ENCODE peak calls at places on chromosomes 12 and 14, in seven cellular contexts. E, M, W, H, C, F and Q are unnamed samples.

GRCh38 chr14:104386281-104386841 is 193.2 kb upstream of the C14orf180 start:
- DNase-seq in F (no peak), M (peak), E (no peak), W (peak), H (no peak), C (no peak), Q (peak)

GRCh38 chr12:17076335-17076734 is 470.4 kb upstream of the LMO3 start:
- DNase-seq in E (no peak), M (no peak), C (no peak), W (no peak), H (peak), F (no peak), Q (no peak)

GRCh38 chr12:113135178-113136127 is at the start of gene RASAL1:
- DNase-seq in F (no peak), W (no peak), H (peak), M (peak), C (peak), E (peak), Q (peak)

GRCh38 chr14:21054123-21054767 is 3.4 kb upstream of the RNASE8 start:
- DNase-seq in C (no peak), E (no peak), F (no peak), M (no peak), W (no peak), H (no peak), Q (no peak)

GRCh38 chr14:54174437-54174836 is 217.8 kb upstream of the BMP4 start:
- DNase-seq in C (no peak), F (no peak), M (no peak), H (no peak), W (no peak), E (no peak), Q (no peak)

GRCh38 chr12:76945867-76946266 is 67.0 kb upstream of the CSRP2 start:
- DNase-seq in F (no peak), C (no peak), E (no peak), W (no peak), H (no peak), M (no peak), Q (no peak)

GRCh38 chr12:67018105-67018504 is 251.1 kb upstream of the CAND1 start:
- DNase-seq in F (no peak), W (no peak), M (no peak), E (no peak), C (no peak), H (no peak), Q (peak)

GRCh38 chr14:99133563-99134332 is 138.2 kb downstream of the BCL11B start:
- DNase-seq in E (no peak), H (no peak), F (peak), M (no peak), C (no peak), W (no peak), Q (peak)

GRCh38 chr12:27554421-27555186 is 30.6 kb downstream of the PPFIBP1 start:
- DNase-seq in C (no peak), E (peak), M (no peak), F (no peak), W (no peak), H (peak), Q (no peak)

GRCh38 chr14:92408186-92408585 is 85.2 kb downstream of the SLC24A4 start:
- DNase-seq in E (no peak), M (no peak), C (no peak), F (peak), H (no peak), W (no peak), Q (no peak)

GRCh38 chr12:129381717-129382116 is 522.1 kb downstream of the TMEM132D start:
- DNase-seq in E (no peak), H (no peak), F (no peak), W (no peak), C (no peak), M (no peak), Q (no peak)

GRCh38 chr12:19165446-19165845 is 35.9 kb downstream of the PLEKHA5 start:
- DNase-seq in E (no peak), M (no peak), C (no peak), F (no peak), W (no peak), H (no peak), Q (no peak)

GRCh38 chr12:94427520-94428381 is 31.9 kb downstream of the CEP83 start:
- DNase-seq in H (no peak), F (peak), C (no peak), M (no peak), E (no peak), W (peak), Q (no peak)

GRCh38 chr14:104678901-104679705 is 10.3 kb upstream of the INF2 start:
- DNase-seq in C (no peak), F (no peak), H (no peak), E (no peak), M (no peak), W (no peak), Q (no peak)

GRCh38 chr14:100392266-100392850 is 69.2 kb downstream of the SLC25A47 start:
- DNase-seq in M (no peak), H (no peak), C (no peak), E (no peak), F (no peak), W (no peak), Q (no peak)

GRCh38 chr12:68609955-68610434 is 704 bp upstream of the RAP1B start:
- DNase-seq in E (no peak), F (no peak), W (no peak), H (peak), M (peak), C (no peak), Q (no peak)

GRCh38 chr14:104865069-104865630 is at the start of gene CEP170B:
- DNase-seq in E (peak), C (peak), H (peak), W (peak), M (peak), F (no peak), Q (peak)

GRCh38 chr12:26566670-26567069 is 266.3 kb downstream of the ITPR2 start:
- DNase-seq in E (no peak), C (no peak), F (no peak), M (no peak), H (no peak), W (no peak), Q (no peak)

GRCh38 chr12:56080556-56081138 is 682 bp downstream of the ERBB3 start:
- DNase-seq in C (peak), W (peak), H (peak), F (no peak), M (peak), E (no peak), Q (peak)

GRCh38 chr12:92469837-92470236 is 233.0 kb upstream of the PLEKHG7 start:
- DNase-seq in F (no peak), C (no peak), M (no peak), E (peak), H (peak), W (no peak), Q (no peak)

GRCh38 chr14:73741386-73741875 is 27.2 kb upstream of the PNMA1 start:
- DNase-seq in H (peak), E (peak), F (peak), W (peak), C (peak), M (no peak), Q (peak)

GRCh38 chr14:91154851-91155625 is 41.2 kb downstream of the DGLUCY start:
- DNase-seq in E (no peak), C (no peak), F (peak), M (no peak), W (no peak), H (peak), Q (no peak)

GRCh38 chr14:52073251-52073650 is 4.4 kb upstream of the NID2 start:
- DNase-seq in M (no peak), C (peak), W (no peak), F (no peak), E (no peak), H (no peak), Q (no peak)

GRCh38 chr12:41459815-41460214 is 271.7 kb downstream of the PDZRN4 start:
- DNase-seq in E (no peak), W (no peak), H (no peak), C (no peak), F (no peak), M (no peak), Q (no peak)

GRCh38 chr12:93116632-93117031 is 187.5 kb upstream of the EEA1 start:
- DNase-seq in H (no peak), E (no peak), M (no peak), F (no peak), W (no peak), C (no peak), Q (no peak)

GRCh38 chr12:112794721-112795486 is 3.4 kb downstream of the RPH3A start:
- DNase-seq in E (no peak), M (no peak), C (no peak), W (no peak), F (no peak), H (no peak), Q (no peak)

GRCh38 chr14:99344051-99344450 is 72.1 kb upstream of the BCL11B start:
- DNase-seq in C (no peak), M (no peak), F (no peak), E (no peak), W (no peak), H (no peak), Q (no peak)

GRCh38 chr12:31974673-31975072 is 15.5 kb downstream of the RESF1 start:
- DNase-seq in F (no peak), C (no peak), H (no peak), E (no peak), W (no peak), M (no peak), Q (no peak)

GRCh38 chr12:116562090-116562489 is 2.9 kb downstream of the MAP1LC3B2 start:
- DNase-seq in M (no peak), W (no peak), F (no peak), C (no peak), H (no peak), E (no peak), Q (no peak)

GRCh38 chr14:85554106-85554505 is 24.2 kb downstream of the FLRT2 start:
- DNase-seq in W (no peak), E (no peak), H (no peak), C (no peak), M (no peak), F (no peak), Q (no peak)

GRCh38 chr12:53618340-53618739 is 7.8 kb downstream of the ATF7 start:
- DNase-seq in M (peak), C (peak), H (no peak), F (no peak), W (no peak), E (no peak), Q (no peak)

GRCh38 chr14:87632796-87633195 is 360.2 kb downstream of the GALC start:
- DNase-seq in M (no peak), F (no peak), C (no peak), W (no peak), H (no peak), E (no peak), Q (no peak)

GRCh38 chr14:75279739-75280447 is 1.3 kb downstream of the FOS start:
- DNase-seq in W (peak), F (no peak), H (no peak), M (no peak), E (peak), C (no peak), Q (peak)

GRCh38 chr12:46219892-46220655 is 48.8 kb downstream of the SLC38A1 start:
- DNase-seq in W (no peak), H (peak), E (no peak), C (peak), M (no peak), F (peak), Q (no peak)

GRCh38 chr14:36493761-36494160 is 26.3 kb downstream of the NKX2-1 start:
- DNase-seq in W (no peak), F (no peak), C (no peak), E (no peak), H (no peak), M (no peak), Q (no peak)

GRCh38 chr12:89333564-89334252 is 18.6 kb downstream of the DUSP6 start:
- DNase-seq in W (no peak), F (no peak), H (no peak), C (peak), E (no peak), M (no peak), Q (peak)

GRCh38 chr12:132748319-132748718 is 13.3 kb downstream of the ANKLE2 start:
- DNase-seq in E (no peak), F (no peak), C (no peak), H (no peak), M (no peak), W (no peak), Q (peak)

DNA sequence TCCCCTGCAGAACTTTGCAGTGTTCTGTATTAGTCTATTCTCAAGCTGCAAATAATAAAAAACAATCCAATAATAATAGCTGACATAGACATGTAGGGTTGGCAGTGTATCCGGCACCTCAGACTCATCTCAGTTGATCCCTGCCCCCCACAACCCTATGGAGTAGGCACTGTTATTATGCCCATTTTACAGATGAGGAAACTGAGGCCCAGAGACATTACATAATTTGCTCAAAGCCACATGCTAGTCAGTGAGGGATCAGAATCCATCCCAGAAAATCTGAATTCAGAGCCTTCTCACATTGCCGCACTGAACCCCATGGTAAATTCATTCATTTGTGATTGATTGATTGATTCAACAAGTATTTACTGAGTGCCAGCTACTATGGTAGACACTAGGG is 226.6 kb upstream of the PWP1 start:
- DNase-seq in F (no peak), C (no peak), M (no peak), E (no peak), H (no peak), W (no peak), Q (no peak)
- H3K27ac ChIP-seq in F (no peak), C (no peak), M (no peak), E (no peak), H (no peak), W (no peak), Q (no peak)

GRCh38 chr12:75457191-75457590 is 23.4 kb upstream of the GLIPR1 start:
- DNase-seq in F (no peak), E (no peak), W (no peak), M (no peak), H (no peak), C (peak), Q (no peak)

GRCh38 chr12:75452675-75453330 is 27.8 kb upstream of the GLIPR1 start:
- DNase-seq in C (no peak), E (no peak), F (no peak), W (no peak), H (peak), M (no peak), Q (no peak)

GRCh38 chr12:75460194-75460593 is 20.4 kb upstream of the GLIPR1 start:
- DNase-seq in E (no peak), H (no peak), M (no peak), C (no peak), W (no peak), F (no peak), Q (no peak)

GRCh38 chr12:75459755-75460154 is 20.8 kb upstream of the GLIPR1 start:
- DNase-seq in C (no peak), M (no peak), F (no peak), E (no peak), H (no peak), W (no peak), Q (no peak)

DNA sequence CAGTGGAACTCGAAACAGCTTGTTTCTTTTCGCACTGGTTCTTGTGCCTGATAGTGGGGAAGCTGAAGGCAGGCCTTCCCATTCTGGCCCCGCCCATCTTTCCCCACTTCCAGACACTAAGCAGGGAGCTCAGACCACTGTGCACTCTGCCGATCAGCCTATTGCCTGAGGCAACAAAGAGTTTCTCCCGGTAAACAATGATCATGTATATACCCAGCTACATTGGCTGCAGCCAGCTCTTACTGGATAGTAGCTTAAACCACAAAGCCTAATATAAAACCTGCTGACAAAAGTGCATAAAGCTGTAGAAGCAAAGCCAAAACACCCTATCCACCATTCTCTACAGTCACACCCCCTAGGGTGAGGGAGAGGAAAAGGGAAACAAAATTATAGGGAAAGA is 24.7 kb upstream of the GLIPR1 start:
- DNase-seq in E (no peak), W (no peak), F (no peak), H (no peak), M (no peak), C (no peak), Q (no peak)
- H3K27ac ChIP-seq in E (no peak), W (no peak), F (no peak), H (no peak), M (no peak), C (no peak), Q (no peak)

GRCh38 chr14:67683821-67684220 is 9.4 kb upstream of the VTI1B start:
- DNase-seq in C (no peak), F (no peak), W (no peak), M (no peak), E (no peak), H (no peak), Q (no peak)

GRCh38 chr14:67680121-67680602 is 5.7 kb upstream of the VTI1B start:
- DNase-seq in E (no peak), H (peak), M (no peak), F (no peak), C (peak), W (no peak), Q (no peak)

GRCh38 chr14:67675219-67675582 is 769 bp upstream of the VTI1B start:
- DNase-seq in M (no peak), W (no peak), C (no peak), E (no peak), H (peak), F (no peak), Q (no peak)

DNA sequence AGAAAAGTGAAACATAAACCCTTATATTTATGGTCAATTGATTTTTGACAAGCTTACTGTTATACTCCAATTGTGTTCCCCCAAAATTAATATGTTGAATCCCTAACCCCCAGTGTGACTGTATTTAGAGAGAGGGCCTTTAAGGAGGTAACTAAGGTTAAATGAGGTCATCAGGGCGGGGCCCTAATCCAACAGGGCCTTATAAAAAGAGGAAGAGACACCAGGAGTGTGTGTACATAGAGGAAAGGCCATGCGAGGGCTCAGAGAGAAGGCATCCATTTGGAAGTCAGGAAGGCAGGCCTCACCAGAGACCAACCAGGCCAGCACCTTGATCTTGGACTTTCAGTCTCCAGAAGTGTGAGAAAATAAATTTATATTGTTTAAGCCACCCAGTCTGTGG is 6.5 kb upstream of the VTI1B start:
- DNase-seq in C (no peak), E (no peak), M (no peak), W (no peak), F (no peak), H (no peak), Q (no peak)
- H3K27ac ChIP-seq in C (peak), E (no peak), M (no peak), W (no peak), F (no peak), H (no peak), Q (no peak)

GRCh38 chr12:101616027-101616494 is 21.3 kb downstream of the MYBPC1 start:
- DNase-seq in C (peak), E (no peak), H (no peak), M (no peak), W (no peak), F (no peak), Q (no peak)

GRCh38 chr12:101619868-101620761 is 25.3 kb downstream of the MYBPC1 start:
- DNase-seq in M (no peak), F (no peak), H (no peak), C (no peak), W (no peak), E (no peak), Q (no peak)

GRCh38 chr12:101619026-101619827 is 24.5 kb downstream of the MYBPC1 start:
- DNase-seq in W (no peak), H (no peak), M (no peak), C (no peak), F (no peak), E (no peak), Q (no peak)

GRCh38 chr12:101620762-101621133 is 26.0 kb downstream of the MYBPC1 start:
- DNase-seq in W (no peak), E (no peak), F (no peak), M (no peak), C (no peak), H (no peak), Q (no peak)
- H3K27ac ChIP-seq in W (no peak), E (peak), F (no peak), M (no peak), C (no peak), H (no peak), Q (no peak)

GRCh38 chr14:71985538-71986234 is 53.5 kb downstream of the RGS6 start:
- DNase-seq in H (no peak), M (no peak), W (no peak), E (no peak), C (no peak), F (no peak), Q (no peak)
- H3K27ac ChIP-seq in H (no peak), M (no peak), W (no peak), E (no peak), C (no peak), F (no peak), Q (no peak)